ENCODE peak calls at places on chromosomes 11 and 22, in five cellular contexts. H is colonic mucosa, I is lower lobe of right lung, Q is D341Med, B is substantia nigra. J is an unnamed sample.

GRCh38 chr11:56172256-56172835 is 4.1 kb upstream of the OR5J2 start:
- DNase-seq in H (peak), I (no peak), Q (no peak), B (no peak), J (no peak)

GRCh38 chr22:38754247-38755154 is 1.3 kb downstream of the SUN2 start:
- DNase-seq in H (peak), I (peak), Q (no peak), B (peak), J (peak)

GRCh38 chr22:45418770-45419138 is 5.3 kb downstream of the RIBC2 start:
- DNase-seq in H (no peak), I (no peak), Q (no peak), B (no peak), J (no peak)

GRCh38 chr11:14809466-14809865 is 82.6 kb downstream of the CYP2R1 start:
- DNase-seq in H (no peak), I (no peak), Q (peak), B (no peak), J (no peak)

GRCh38 chr11:7690648-7691047 is 15.6 kb downstream of the OVCH2 start:
- DNase-seq in H (no peak), I (no peak), Q (no peak), B (no peak), J (no peak)

GRCh38 chr11:1442807-1443366 is 43.7 kb downstream of the MOB2 start:
- DNase-seq in H (no peak), I (no peak), Q (no peak), B (no peak), J (no peak)

GRCh38 chr11:19805346-19805745 is 92.7 kb downstream of the NAV2 start:
- DNase-seq in H (no peak), I (no peak), Q (no peak), B (no peak), J (no peak)

GRCh38 chr11:94623120-94623735 is 56.1 kb downstream of the PIWIL4 start:
- DNase-seq in H (peak), I (no peak), Q (peak), B (peak), J (peak)

GRCh38 chr11:65452806-65453490 is 30.4 kb downstream of the NEAT1 start:
- DNase-seq in H (no peak), I (no peak), Q (no peak), B (no peak), J (peak)

GRCh38 chr22:24190566-24191208 is 9.4 kb downstream of the SUSD2 start:
- DNase-seq in H (no peak), I (no peak), Q (no peak), B (no peak), J (no peak)

GRCh38 chr22:37726240-37726887 is 29.5 kb downstream of the TRIOBP start:
- DNase-seq in H (no peak), I (no peak), Q (no peak), B (no peak), J (no peak)